ENCODE peak calls at places on chromosomes 7 and 10, in seven cellular contexts. J is central memory CD4-positive, alpha-beta T cell; D is type B pancreatic cell; F is GM20000; C is AG08396; K is frontal cortex; P is pons. V is an unnamed sample.

GRCh38 chr10:31803606-31804195 is 124.9 kb downstream of the ARHGAP12 start:
- DNase-seq in J (no peak), D (no peak), F (no peak), C (no peak), K (no peak), P (peak), V (no peak)

GRCh38 chr10:48683424-48683823 is 1.2 kb upstream of the WDFY4 start:
- DNase-seq in J (no peak), D (no peak), F (no peak), C (no peak), K (no peak), P (no peak), V (no peak)

GRCh38 chr10:5618829-5619228 is 47.6 kb downstream of the ASB13 start:
- DNase-seq in J (no peak), D (no peak), F (no peak), C (no peak), K (no peak), P (no peak), V (no peak)

GRCh38 chr7:43825391-43825808 is 43.9 kb downstream of the MRPS24 start:
- DNase-seq in J (no peak), D (no peak), F (no peak), C (no peak), K (no peak), P (no peak), V (no peak)

GRCh38 chr10:85597006-85597405 is 769.6 kb downstream of the GRID1 start:
- DNase-seq in J (no peak), D (no peak), F (no peak), C (no peak), K (no peak), P (no peak), V (no peak)

GRCh38 chr7:94512735-94513564 is 3.3 kb downstream of the CASD1 start:
- DNase-seq in J (no peak), D (no peak), F (no peak), C (no peak), K (no peak), P (no peak), V (no peak)

GRCh38 chr10:80409121-80409520 is 770 bp downstream of the PRXL2A start:
- DNase-seq in J (no peak), D (no peak), F (no peak), C (no peak), K (no peak), P (no peak), V (no peak)

GRCh38 chr10:114859227-114859626 is 37.6 kb downstream of the FHIP2A start:
- DNase-seq in J (no peak), D (no peak), F (no peak), C (no peak), K (no peak), P (peak), V (no peak)

GRCh38 chr10:97888641-97889262 is 39.1 kb downstream of the GOLGA7B start:
- DNase-seq in J (no peak), D (no peak), F (no peak), C (peak), K (no peak), P (no peak), V (peak)

GRCh38 chr7:64877714-64878610 is 25.1 kb upstream of the ZNF273 start:
- DNase-seq in J (no peak), D (peak), F (peak), C (no peak), K (peak), P (no peak), V (no peak)

GRCh38 chr10:18486444-18486843 is 164.9 kb downstream of the NSUN6 start:
- DNase-seq in J (no peak), D (no peak), F (no peak), C (no peak), K (no peak), P (no peak), V (no peak)

GRCh38 chr10:80158598-80159127 is 26.1 kb downstream of the PLAC9 start:
- DNase-seq in J (no peak), D (no peak), F (no peak), C (peak), K (no peak), P (peak), V (peak)

GRCh38 chr10:11144626-11145497 is 127.2 kb downstream of the CELF2 start:
- DNase-seq in J (no peak), D (no peak), F (no peak), C (no peak), K (no peak), P (no peak), V (no peak)

GRCh38 chr10:87589653-87590052 is 70.0 kb upstream of the PAPSS2 start:
- DNase-seq in J (no peak), D (no peak), F (no peak), C (no peak), K (no peak), P (no peak), V (peak)

GRCh38 chr7:29878081-29878688 is 71.9 kb downstream of the WIPF3 start:
- DNase-seq in J (peak), D (no peak), F (peak), C (peak), K (no peak), P (no peak), V (peak)

GRCh38 chr7:91720255-91720937 is 160.1 kb downstream of the MTERF1 start:
- DNase-seq in J (no peak), D (no peak), F (no peak), C (no peak), K (no peak), P (no peak), V (peak)

GRCh38 chr7:38276096-38276857 is 2.8 kb upstream of the TARP start:
- DNase-seq in J (no peak), D (no peak), F (no peak), C (no peak), K (no peak), P (no peak), V (no peak)

GRCh38 chr7:33604015-33604414 is 301.3 kb upstream of the BMPER start:
- DNase-seq in J (no peak), D (no peak), F (no peak), C (no peak), K (no peak), P (no peak), V (no peak)

GRCh38 chr7:108455524-108455832 is 758 bp downstream of the NRCAM start:
- DNase-seq in J (no peak), D (no peak), F (peak), C (no peak), K (peak), P (no peak), V (no peak)

GRCh38 chr7:41143074-41143473 is 559.8 kb downstream of the INHBA start:
- DNase-seq in J (no peak), D (no peak), F (no peak), C (no peak), K (no peak), P (no peak), V (peak)

GRCh38 chr7:47458057-47458456 is 123.9 kb downstream of the TNS3 start:
- DNase-seq in J (no peak), D (no peak), F (no peak), C (peak), K (no peak), P (no peak), V (peak)

GRCh38 chr10:27100800-27101347 is 580 bp upstream of the ANKRD26 start:
- DNase-seq in J (peak), D (no peak), F (no peak), C (no peak), K (no peak), P (no peak), V (no peak)

GRCh38 chr7:132161231-132161915 is 414.9 kb downstream of the PLXNA4 start:
- DNase-seq in J (no peak), D (no peak), F (no peak), C (no peak), K (no peak), P (no peak), V (no peak)

GRCh38 chr7:18461785-18462467 is 33.6 kb upstream of the HDAC9 start:
- DNase-seq in J (no peak), D (no peak), F (peak), C (no peak), K (no peak), P (no peak), V (no peak)

GRCh38 chr7:79290841-79291497 is 162.5 kb downstream of the MAGI2 start:
- DNase-seq in J (no peak), D (no peak), F (no peak), C (no peak), K (no peak), P (no peak), V (peak)

GRCh38 chr7:158008267-158008666 is 579.4 kb downstream of the PTPRN2 start:
- DNase-seq in J (no peak), D (no peak), F (no peak), C (no peak), K (no peak), P (no peak), V (no peak)

GRCh38 chr7:44325811-44326241 is 432 bp upstream of the CAMK2B start:
- DNase-seq in J (no peak), D (no peak), F (peak), C (peak), K (no peak), P (peak), V (no peak)